ENCODE peak calls at places on chromosomes 2 and 18, in six cellular contexts. Q, T, G, N, E and I are unnamed samples.

GRCh38 chr2:239271471-239272255 is 129.2 kb downstream of the HDAC4 start:
- DNase-seq in Q (peak), T (no peak), G (no peak), N (no peak), E (no peak), I (peak)

GRCh38 chr2:240237609-240238151 is 97.2 kb upstream of the OTOS start:
- DNase-seq in Q (peak), T (peak), G (no peak), N (no peak), E (no peak), I (peak)

GRCh38 chr2:233857511-233858118 is 3.3 kb upstream of the HJURP start:
- DNase-seq in Q (peak), T (no peak), G (peak), N (peak), E (no peak), I (no peak)

GRCh38 chr2:21014364-21015280 is 29.3 kb downstream of the APOB start:
- DNase-seq in Q (no peak), T (no peak), G (no peak), N (no peak), E (no peak), I (no peak)

GRCh38 chr2:218452079-218452478 is 33.2 kb downstream of the VIL1 start:
- DNase-seq in Q (no peak), T (no peak), G (no peak), N (no peak), E (no peak), I (no peak)

GRCh38 chr18:21179590-21180220 is 62.3 kb upstream of the GREB1L start:
- DNase-seq in Q (peak), T (peak), G (peak), N (no peak), E (peak), I (peak)

GRCh38 chr2:66427219-66427768 is 7.6 kb upstream of the MEIS1 start:
- DNase-seq in Q (no peak), T (no peak), G (no peak), N (no peak), E (no peak), I (no peak)

GRCh38 chr2:28389399-28390240 is 3.0 kb upstream of the FOSL2 start:
- DNase-seq in Q (no peak), T (no peak), G (no peak), N (no peak), E (no peak), I (no peak)

GRCh38 chr2:192749606-192750200 is 555.0 kb upstream of the TMEFF2 start:
- DNase-seq in Q (no peak), T (no peak), G (no peak), N (no peak), E (no peak), I (no peak)

GRCh38 chr18:33596178-33596854 is 18.3 kb downstream of the ASXL3 start:
- DNase-seq in Q (peak), T (peak), G (no peak), N (no peak), E (no peak), I (no peak)

GRCh38 chr2:193845604-193846003 is 1650.9 kb upstream of the TMEFF2 start:
- DNase-seq in Q (no peak), T (no peak), G (no peak), N (no peak), E (no peak), I (no peak)

DNA sequence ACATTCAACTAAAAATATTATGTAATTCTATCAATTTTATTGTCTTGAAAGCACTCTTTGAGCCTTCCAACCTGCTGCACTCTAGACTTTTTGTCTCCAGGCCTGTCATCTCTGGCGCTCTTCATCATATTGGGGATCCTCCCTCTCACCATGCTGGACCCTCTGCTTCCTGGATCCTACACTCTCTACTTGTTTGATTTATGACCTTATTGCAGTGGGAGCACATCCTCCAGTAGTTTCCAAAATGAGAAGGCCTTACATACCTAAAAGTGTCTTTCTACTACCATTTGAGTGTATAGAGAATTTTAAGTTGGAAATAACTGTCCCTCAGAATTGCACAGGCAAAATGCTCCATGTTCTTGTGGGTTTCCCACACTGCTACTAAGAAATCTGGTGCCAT is 25.2 kb downstream of the PNO1 start:
- DNase-seq in Q (no peak), T (no peak), G (no peak), N (no peak), E (no peak), I (no peak)
- H3K27ac ChIP-seq in Q (no peak), T (no peak), G (no peak), N (no peak), E (no peak), I (no peak)

GRCh38 chr2:101307503-101307902 is 998 bp downstream of the RNF149 start:
- DNase-seq in Q (peak), T (no peak), G (no peak), N (no peak), E (no peak), I (no peak)
- H3K27ac ChIP-seq in Q (peak), T (peak), G (peak), N (peak), E (no peak), I (peak)

GRCh38 chr2:151770995-151771394 is 36.7 kb upstream of the NEB start:
- DNase-seq in Q (no peak), T (no peak), G (no peak), N (no peak), E (no peak), I (no peak)
- H3K27ac ChIP-seq in Q (peak), T (no peak), G (no peak), N (peak), E (no peak), I (no peak)

GRCh38 chr2:176105727-176106635 is 1.1 kb upstream of the HOXD11 start:
- DNase-seq in Q (peak), T (no peak), G (no peak), N (no peak), E (no peak), I (no peak)
- H3K27ac ChIP-seq in Q (peak), T (no peak), G (no peak), N (no peak), E (no peak), I (no peak)

GRCh38 chr2:177876950-177877349 is 195.6 kb downstream of the PDE11A start:
- DNase-seq in Q (no peak), T (no peak), G (no peak), N (no peak), E (no peak), I (no peak)
- H3K27ac ChIP-seq in Q (no peak), T (no peak), G (no peak), N (no peak), E (no peak), I (no peak)